ENCODE peak calls at places on chromosomes 7 and 10, in six cellular contexts. P is transverse colon; T is CD8-positive, alpha-beta T cell; J is OCI-LY7; I is brain microvascular endothelial cell; A is mucosa of descending colon. G is an unnamed sample.

GRCh38 chr10:21496285-21497176 is 29.0 kb downstream of the SKIDA1 start:
- DNase-seq in I (no peak), A (peak; percentile 63), P (peak; percentile 48), T (peak; percentile 37), J (peak; percentile 80), G (peak; percentile 54)

GRCh38 chr10:48466611-48467240 is 138.1 kb downstream of the ARHGAP22 start:
- DNase-seq in P (no peak), I (no peak), A (peak; percentile 31), T (no peak), J (no peak), G (no peak)

GRCh38 chr10:29646960-29647431 is 12.2 kb upstream of the SVIL start:
- DNase-seq in I (peak; percentile 43), T (no peak), A (no peak), J (no peak), P (no peak), G (no peak)

GRCh38 chr10:128697437-128697836 is 571.2 kb upstream of the MKI67 start:
- DNase-seq in P (no peak), J (no peak), T (no peak), A (no peak), I (no peak), G (no peak)

GRCh38 chr7:60706-61105 is 131.7 kb upstream of the FAM20C start:
- DNase-seq in T (no peak), P (peak; percentile 3), I (no peak), J (no peak), A (no peak), G (no peak)

GRCh38 chr7:66668112-66668511 is 39.4 kb downstream of the KCTD7 start:
- DNase-seq in A (no peak), I (no peak), J (no peak), P (no peak), T (no peak), G (no peak)

GRCh38 chr10:110852897-110853296 is 18.8 kb upstream of the PDCD4 start:
- DNase-seq in J (no peak), P (no peak), I (no peak), A (no peak), T (no peak), G (no peak)

GRCh38 chr7:154744226-154744860 is 258.6 kb downstream of the PAXIP1 start:
- DNase-seq in P (peak; percentile 42), J (peak; percentile 26), A (no peak), T (no peak), I (no peak), G (peak; percentile 25)

GRCh38 chr10:130338588-130339070 is 202.4 kb downstream of the GLRX3 start:
- DNase-seq in J (no peak), I (no peak), P (no peak), A (no peak), T (no peak), G (no peak)

GRCh38 chr10:78658645-78659632 is 409.8 kb upstream of the ZMIZ1 start:
- DNase-seq in I (no peak), A (no peak), P (no peak), T (no peak), J (peak; percentile 93), G (no peak)

GRCh38 chr7:97450516-97450915 is 281.4 kb upstream of the TAC1 start:
- DNase-seq in I (no peak), P (no peak), J (no peak), T (no peak), A (no peak), G (no peak)

GRCh38 chr10:131961047-131961776 is 20.5 kb downstream of the BNIP3 start:
- DNase-seq in A (no peak), I (no peak), J (no peak), T (no peak), P (no peak), G (no peak)

GRCh38 chr7:89401099-89401498 is 605.6 kb upstream of the TEX47 start:
- DNase-seq in I (no peak), P (no peak), J (no peak), A (no peak), T (no peak), G (no peak)

GRCh38 chr7:151899513-151900360 is 22.8 kb upstream of the PRKAG2 start:
- DNase-seq in J (no peak), I (no peak), P (no peak), A (no peak), T (no peak), G (no peak)

DNA sequence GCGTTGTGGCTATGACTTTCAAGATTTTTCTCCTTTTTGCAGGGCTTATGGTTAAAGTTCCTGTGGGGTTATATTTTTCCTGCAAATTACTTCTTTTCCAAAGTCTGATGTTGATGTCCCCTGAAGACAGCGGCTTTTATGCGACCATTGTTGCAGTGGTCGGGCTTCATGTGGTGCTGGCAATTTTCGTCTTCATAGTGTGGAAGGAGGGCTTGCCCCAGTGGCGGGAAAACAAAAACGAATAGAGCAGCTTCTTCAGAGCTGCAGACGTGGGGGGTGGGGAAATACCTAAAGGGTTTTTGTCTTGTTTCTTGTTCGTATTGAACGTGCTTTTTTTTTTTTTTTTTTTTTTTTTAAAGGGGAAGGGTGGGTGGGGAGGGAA is 53.8 kb downstream of the MCMBP start:
- DNase-seq in T (no peak), P (no peak), J (no peak), I (no peak), A (no peak), G (no peak)
- H3K4me3 ChIP-seq in T (no peak overlapping the region), P (peak overlapping the region; percentile 11), J (no peak overlapping the region), I (peak overlapping the region; percentile 53), A (no peak overlapping the region), G (no peak overlapping the region)

GRCh38 chr10:106571216-106571954 is 593.1 kb downstream of the SORCS1 start:
- DNase-seq in P (no peak), I (peak; percentile 11), A (no peak), J (peak; percentile 1), T (no peak), G (no peak)
- TF ChIP-seq CTCF in P (peak; percentile 12), I (peak; percentile 58), A (no peak), J (peak; percentile 71), T (no peak), G (no peak)

GRCh38 chr10:74967850-74968620 is 141.6 kb downstream of the KAT6B start:
- DNase-seq in P (no peak), I (no peak), A (no peak), T (no peak), J (no peak), G (no peak)
- H3K4me3 ChIP-seq in P (no peak overlapping the region), I (no peak overlapping the region), A (no peak overlapping the region), T (peak overlapping the region; percentile 5), J (no peak overlapping the region), G (no peak overlapping the region)

DNA sequence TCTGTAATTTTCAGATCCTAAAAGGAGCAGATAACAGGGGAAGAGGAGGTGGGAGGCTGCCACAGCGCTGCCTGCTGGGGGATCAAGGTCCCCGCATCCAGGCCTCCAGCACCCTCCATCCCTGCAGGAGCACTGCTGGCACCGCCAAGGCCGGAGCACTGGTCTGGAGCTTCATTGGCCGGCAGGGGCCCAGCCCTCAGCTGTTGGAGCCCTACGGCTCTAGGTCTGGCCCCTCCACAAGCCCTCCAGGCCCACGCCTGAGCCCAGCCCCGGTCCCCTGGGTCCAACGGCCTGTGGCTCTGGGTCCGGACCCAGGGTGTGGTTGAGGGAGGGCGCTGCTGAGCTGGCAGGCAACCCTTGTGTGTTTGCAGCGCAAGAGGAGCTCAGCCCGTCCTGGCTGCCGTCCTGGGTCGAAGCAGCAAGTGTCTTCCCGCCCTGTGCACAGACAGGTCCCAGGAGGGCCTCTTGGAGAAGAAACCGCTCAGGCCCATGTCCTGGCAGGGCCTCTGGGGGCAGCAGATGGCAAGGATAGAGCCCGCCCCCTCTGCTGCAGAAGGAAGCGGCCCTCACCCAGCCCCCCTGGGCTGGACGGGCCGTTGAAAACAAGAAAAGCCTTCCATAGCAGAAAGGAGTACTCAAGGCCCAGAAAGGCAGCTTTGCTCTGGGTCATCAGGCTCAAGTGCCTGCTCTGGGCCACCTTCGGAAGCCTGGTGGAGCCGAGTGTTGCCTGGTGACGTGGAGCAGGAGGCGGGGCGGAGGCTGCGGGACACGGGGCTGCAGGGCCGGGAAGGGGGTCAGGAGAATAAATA is 54.3 kb upstream of the TNRC18 start:
- DNase-seq in A (no peak), I (no peak), P (no peak), T (no peak), J (no peak), G (no peak)
- TF ChIP-seq CTCF in A (no peak), I (peak; percentile 60), P (peak; percentile 7), T (no peak), J (no peak), G (no peak)

GRCh38 chr7:92292981-92293380 is 47.2 kb downstream of the ANKIB1 start:
- DNase-seq in J (no peak), T (no peak), I (no peak), A (no peak), P (no peak), G (no peak)

GRCh38 chr7:92296898-92297435 is 51.2 kb downstream of the ANKIB1 start:
- DNase-seq in T (no peak), P (no peak), A (no peak), I (no peak), J (no peak), G (no peak)

GRCh38 chr7:92296235-92296634 is 50.5 kb downstream of the ANKIB1 start:
- DNase-seq in I (no peak), T (no peak), P (no peak), A (no peak), J (no peak), G (no peak)

GRCh38 chr7:92295391-92295790 is 49.6 kb downstream of the ANKIB1 start:
- DNase-seq in J (no peak), P (no peak), T (no peak), I (no peak), A (no peak), G (no peak)

GRCh38 chr7:92293887-92294616 is 48.3 kb downstream of the ANKIB1 start:
- DNase-seq in P (no peak), I (no peak), T (no peak), A (no peak), J (no peak), G (no peak)
- H3K4me3 ChIP-seq in P (no peak overlapping the region), I (no peak overlapping the region), T (no peak overlapping the region), A (no peak overlapping the region), J (no peak overlapping the region), G (no peak overlapping the region)

GRCh38 chr7:129828989-129829676 is 123.6 kb downstream of the UBE2H start:
- DNase-seq in A (no peak), J (no peak), T (no peak), P (no peak), I (no peak), G (peak; percentile 35)
- TF ChIP-seq CTCF in A (no peak), J (no peak), T (no peak), P (no peak), I (no peak), G (no peak)

G was measured in adrenal gland.